ENCODE peak calls at places on chromosomes 5 and 9, in six cellular contexts. J is breast epithelium, X is astrocyte of the spinal cord, Z is tibial artery, S is IMR-90, D is activated B cell treated with CpG ODN at 0.5 μM for 24 hours. G is an unnamed sample.

GRCh38 chr9:109604788-109605187 is 106.7 kb upstream of the PTPN3 start:
- DNase-seq in D (no peak), S (no peak), J (no peak), X (peak), Z (no peak), G (no peak)

GRCh38 chr5:157464518-157465171 is 4.6 kb downstream of the NIPAL4 start:
- DNase-seq in D (no peak), Z (peak), X (peak), S (peak), J (no peak), G (no peak)

GRCh38 chr9:132410642-132411041 is 631 bp downstream of the CFAP77 start:
- DNase-seq in J (no peak), X (no peak), S (no peak), Z (no peak), D (peak), G (no peak)

GRCh38 chr5:138243794-138244193 is 30.6 kb downstream of the GFRA3 start:
- DNase-seq in S (no peak), X (no peak), D (no peak), J (peak), Z (no peak), G (no peak)

GRCh38 chr5:42767491-42768105 is 11.0 kb downstream of the CCDC152 start:
- DNase-seq in D (no peak), X (peak), Z (no peak), S (peak), J (no peak), G (no peak)

GRCh38 chr9:30348904-30349303 is 2035.5 kb upstream of the ACO1 start:
- DNase-seq in J (no peak), X (no peak), Z (peak), D (no peak), S (no peak), G (no peak)

GRCh38 chr5:27612161-27612560 is 573.8 kb upstream of the CDH9 start:
- DNase-seq in J (no peak), X (no peak), S (no peak), Z (no peak), D (no peak), G (no peak)

GRCh38 chr9:112502177-112502946 is 15.7 kb downstream of the KIAA1958 start:
- DNase-seq in S (no peak), X (no peak), Z (no peak), D (no peak), J (no peak), G (no peak)

GRCh38 chr9:109771796-109772525 is 8.0 kb upstream of the PALM2AKAP2 start:
- DNase-seq in S (peak), Z (no peak), J (no peak), X (peak), D (no peak), G (no peak)

GRCh38 chr5:139474815-139475791 is 4.3 kb downstream of the SMIM33 start:
- DNase-seq in D (no peak), J (no peak), X (peak), S (peak), Z (no peak), G (no peak)

GRCh38 chr5:386432-387341 is 56.3 kb upstream of the EXOC3 start:
- DNase-seq in X (no peak), D (no peak), J (peak), S (peak), Z (no peak), G (peak)

GRCh38 chr5:176597417-176598389 is 12.3 kb downstream of the GPRIN1 start:
- DNase-seq in J (no peak), Z (no peak), S (no peak), X (no peak), D (no peak), G (no peak)
- TF ChIP-seq CTCF in J (no peak), Z (no peak), S (no peak), X (no peak), D (no peak), G (no peak)

GRCh38 chr5:135400866-135401265 is 1.8 kb upstream of the MACROH2A1 start:
- DNase-seq in X (no peak), J (no peak), D (no peak), S (no peak), Z (no peak), G (no peak)

GRCh38 chr5:135399838-135400542 is 959 bp upstream of the MACROH2A1 start:
- DNase-seq in S (no peak), J (no peak), D (no peak), X (no peak), Z (no peak), G (no peak)

GRCh38 chr5:135398855-135399837 is at the start of gene MACROH2A1:
- DNase-seq in D (peak), S (peak), X (peak), J (peak), Z (peak), G (peak)

GRCh38 chr5:135405082-135405481 is 6.1 kb upstream of the MACROH2A1 start:
- DNase-seq in S (no peak), J (no peak), Z (no peak), D (no peak), X (no peak), G (no peak)
- TF ChIP-seq CTCF in S (no peak), J (no peak), Z (no peak), D (no peak), X (no peak), G (no peak)

GRCh38 chr9:4042966-4043365 is 256.9 kb downstream of the GLIS3 start:
- DNase-seq in J (no peak), X (no peak), S (no peak), Z (no peak), D (no peak), G (no peak)

GRCh38 chr9:4045556-4045955 is 254.3 kb downstream of the GLIS3 start:
- DNase-seq in D (no peak), Z (no peak), S (no peak), X (no peak), J (no peak), G (no peak)

GRCh38 chr9:4050686-4051315 is 249.1 kb downstream of the GLIS3 start:
- DNase-seq in D (no peak), Z (no peak), J (no peak), S (no peak), X (no peak), G (no peak)

DNA sequence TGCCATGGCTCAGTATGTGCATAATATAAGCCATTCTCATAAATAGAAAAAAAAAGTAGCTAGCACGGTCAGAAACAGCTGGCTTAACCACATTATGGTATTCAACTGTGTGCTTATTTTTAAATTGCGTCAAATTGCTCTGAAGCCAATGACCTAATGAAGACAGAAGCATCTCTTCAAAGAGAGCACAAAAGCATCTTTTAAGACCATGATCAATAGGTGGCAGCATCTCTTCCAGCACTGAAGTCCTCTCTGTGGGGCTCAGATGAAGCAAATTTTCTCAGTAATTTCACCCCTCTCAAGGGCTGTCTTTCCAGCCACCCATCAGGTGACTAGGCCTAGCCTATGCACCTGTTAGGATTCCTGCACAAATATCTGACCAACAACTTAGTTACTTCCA is 251.4 kb downstream of the GLIS3 start:
- DNase-seq in S (peak), X (peak), J (no peak), D (no peak), Z (no peak), G (no peak)
- TF ChIP-seq CTCF in S (peak), X (peak), J (no peak), D (no peak), Z (no peak), G (peak)

DNA sequence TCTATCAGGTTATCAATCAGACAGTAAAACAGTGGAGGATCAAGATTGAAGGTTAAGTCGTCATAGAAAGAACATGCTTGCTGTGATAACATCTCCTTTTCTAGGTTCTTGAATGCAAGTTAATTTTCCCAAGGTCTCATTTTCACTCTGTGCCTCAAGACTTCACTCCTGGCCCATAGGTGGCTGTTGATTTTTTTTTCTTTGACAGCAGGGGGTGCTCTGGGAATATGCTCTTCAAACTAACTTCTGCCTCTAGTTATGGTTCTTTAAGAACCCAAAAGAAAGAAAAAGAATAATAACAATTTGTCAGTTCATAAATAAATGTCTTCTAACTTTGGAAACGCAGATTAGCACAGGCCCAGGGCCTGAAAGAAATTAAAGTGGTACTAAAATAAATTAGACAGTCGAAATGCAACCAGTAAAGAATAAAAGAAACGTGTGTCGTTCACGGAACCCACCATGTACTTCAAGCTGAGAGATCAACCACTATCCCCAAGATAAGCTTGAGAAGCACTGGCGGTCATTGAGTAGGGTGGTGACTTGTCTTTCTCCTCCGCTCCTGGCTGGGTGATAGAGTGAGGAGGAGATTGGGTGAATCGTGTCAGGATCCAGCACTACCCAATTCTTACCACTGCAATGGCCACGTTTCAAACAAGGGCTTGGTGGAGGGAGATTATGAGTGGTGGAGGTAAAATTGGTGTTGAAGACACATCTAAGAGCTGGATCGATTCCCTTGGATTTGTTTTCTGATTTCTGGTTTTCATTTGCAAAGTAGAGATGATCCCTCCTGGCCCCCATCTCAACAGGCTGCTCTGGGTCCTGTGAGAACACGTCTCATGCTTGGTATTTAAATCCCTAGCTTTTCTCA is 93.4 kb upstream of the IRX4 start:
- DNase-seq in J (no peak), D (no peak), Z (no peak), X (no peak), S (no peak), G (no peak)
- TF ChIP-seq CTCF in J (no peak), D (no peak), Z (no peak), X (no peak), S (no peak), G (peak)

GRCh38 chr5:142441638-142442037 is 116.8 kb upstream of the SPRY4 start:
- DNase-seq in D (no peak), Z (no peak), J (no peak), X (no peak), S (peak), G (no peak)
- TF ChIP-seq CTCF in D (no peak), Z (no peak), J (no peak), X (no peak), S (peak), G (no peak)

GRCh38 chr9:21996858-21997257 is 2.3 kb downstream of the CDKN2B-AS1 start:
- DNase-seq in J (no peak), D (no peak), X (no peak), Z (no peak), S (no peak), G (no peak)

GRCh38 chr9:21996438-21996837 is 1.8 kb downstream of the CDKN2B-AS1 start:
- DNase-seq in X (no peak), D (no peak), J (no peak), S (no peak), Z (no peak), G (no peak)

GRCh38 chr9:21994996-21995651 is 533 bp downstream of the CDKN2B-AS1 start:
- DNase-seq in S (peak), J (peak), X (peak), D (peak), Z (peak), G (no peak)

GRCh38 chr9:21994526-21994995 is at the start of gene CDKN2B-AS1:
- DNase-seq in X (peak), J (no peak), Z (no peak), D (peak), S (peak), G (peak)

GRCh38 chr9:21995652-21996275 is 1.2 kb downstream of the CDKN2B-AS1 start:
- DNase-seq in Z (peak), S (peak), D (peak), X (peak), J (no peak), G (peak)
- TF ChIP-seq CTCF in Z (peak), S (peak), D (no peak), X (peak), J (no peak), G (no peak)